ENCODE peak calls at places on chromosome 6, in seven cellular contexts. I is heart left ventricle, E is uterus, M is H1, N is adrenal gland, J is transverse colon, P is upper lobe of left lung. L is an unnamed sample.

GRCh38 chr6:7909323-7910276 is 988 bp downstream of the TXNDC5 start:
- DNase-seq in M (peak; percentile 79), I (peak; percentile 60), P (peak; percentile 95), N (peak; percentile 69), J (peak; percentile 65), E (peak; percentile 42), L (peak; percentile 91)

GRCh38 chr6:219641-220198 is 72.6 kb upstream of the DUSP22 start:
- DNase-seq in N (peak; percentile 69), J (peak; percentile 45), I (peak; percentile 62), M (no peak), E (no peak), P (peak; percentile 88), L (peak; percentile 62)

GRCh38 chr6:10556496-10557391 is 35.6 kb downstream of the GCNT2 start:
- DNase-seq in E (no peak), J (no peak), M (no peak), P (no peak), N (no peak), I (no peak), L (no peak)

GRCh38 chr6:125792680-125793079 is 1.9 kb downstream of the NCOA7 start:
- DNase-seq in J (no peak), M (no peak), P (no peak), E (no peak), I (no peak), N (no peak), L (no peak)

GRCh38 chr6:17589402-17590116 is 10.5 kb upstream of the FAM8A1 start:
- DNase-seq in M (no peak), I (no peak), P (no peak), J (peak; percentile 65), E (no peak), N (no peak), L (no peak)

GRCh38 chr6:64777941-64778785 is 928.9 kb downstream of the EYS start:
- DNase-seq in E (no peak), N (no peak), J (no peak), M (no peak), P (no peak), I (no peak), L (no peak)

GRCh38 chr6:122947355-122947754 is 48.7 kb upstream of the CLVS2 start:
- DNase-seq in E (no peak), J (no peak), I (no peak), N (no peak), M (peak; percentile 47), P (no peak), L (no peak)

GRCh38 chr6:36028088-36028886 is 679 bp downstream of the MAPK14 start:
- DNase-seq in I (peak; percentile 24), J (peak; percentile 36), N (peak; percentile 47), E (peak; percentile 36), P (peak; percentile 86), M (peak; percentile 61), L (peak; percentile 57)

GRCh38 chr6:109772961-109773431 is 81.9 kb downstream of the FIG4 start:
- DNase-seq in E (no peak), I (peak; percentile 65), P (no peak), J (no peak), M (no peak), N (peak; percentile 29), L (peak; percentile 78)

GRCh38 chr6:68575765-68576439 is 59.2 kb upstream of the ADGRB3 start:
- DNase-seq in P (peak; percentile 42), E (no peak), I (no peak), M (peak; percentile 62), J (no peak), N (no peak), L (no peak)

GRCh38 chr6:46338098-46338497 is 153.2 kb downstream of the RCAN2 start:
- DNase-seq in E (no peak), M (no peak), P (no peak), J (no peak), I (no peak), N (no peak), L (no peak)

GRCh38 chr6:82408952-82409421 is 45.4 kb downstream of the TPBG start:
- DNase-seq in J (no peak), I (no peak), N (no peak), M (no peak), P (no peak), E (no peak), L (no peak)

GRCh38 chr6:17886891-17887290 is 100.5 kb downstream of the KIF13A start:
- DNase-seq in E (no peak), M (no peak), I (no peak), J (no peak), P (no peak), N (no peak), L (no peak)

GRCh38 chr6:20932284-20932683 is 398.0 kb downstream of the CDKAL1 start:
- DNase-seq in N (no peak), E (no peak), J (no peak), M (no peak), P (no peak), I (no peak), L (no peak)

GRCh38 chr6:109867009-109867969 is 110.8 kb upstream of the GPR6 start:
- DNase-seq in M (no peak), I (peak; percentile 46), E (peak; percentile 72), J (no peak), N (peak; percentile 85), P (no peak), L (no peak)

DNA sequence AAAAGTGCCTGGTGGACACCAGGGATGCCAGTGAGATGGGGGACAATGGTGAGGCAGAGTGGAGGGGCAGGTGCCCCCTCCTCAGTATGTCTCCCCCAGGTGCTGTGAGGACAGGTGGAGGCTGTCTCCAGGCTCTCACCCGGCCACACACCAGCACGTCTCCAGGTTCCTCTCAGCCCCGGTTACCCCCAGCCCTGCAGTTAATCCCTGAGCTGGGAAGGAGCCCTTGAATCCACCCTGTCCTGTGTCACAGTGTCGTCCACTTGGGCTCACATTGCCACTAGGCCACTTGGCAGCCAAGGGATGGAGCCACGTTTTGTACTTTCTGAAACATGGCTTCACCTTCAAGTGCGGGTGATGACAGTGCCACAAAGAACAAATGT is 21.7 kb upstream of the HLA-B start:
- DNase-seq in E (no peak), M (no peak), N (no peak), J (no peak), I (no peak), P (peak; percentile 5), L (no peak)
- H3K27ac ChIP-seq in E (no peak overlapping the region), M (no peak overlapping the region), N (no peak overlapping the region), J (peak overlapping the region; percentile 42), I (no peak overlapping the region), P (no peak overlapping the region), L (no peak overlapping the region)

GRCh38 chr6:167848783-167849182 is 22.1 kb downstream of the AFDN start:
- DNase-seq in P (no peak), J (no peak), N (no peak), I (no peak), E (no peak), M (no peak), L (no peak)

GRCh38 chr6:167850792-167851191 is 24.1 kb downstream of the AFDN start:
- DNase-seq in M (no peak), N (no peak), J (no peak), I (no peak), E (no peak), P (no peak), L (no peak)

GRCh38 chr6:167851349-167851952 is 24.7 kb downstream of the AFDN start:
- DNase-seq in I (no peak), P (no peak), J (no peak), M (no peak), E (no peak), N (no peak), L (no peak)

GRCh38 chr6:167847936-167848335 is 21.2 kb downstream of the AFDN start:
- DNase-seq in N (no peak), E (no peak), M (no peak), I (no peak), J (no peak), P (no peak), L (no peak)

GRCh38 chr6:167849846-167850459 is 23.2 kb downstream of the AFDN start:
- DNase-seq in M (no peak), P (no peak), E (no peak), N (no peak), J (no peak), I (no peak), L (no peak)
- TF ChIP-seq POLR2A in M (peak; percentile 67), P (no peak), E (no peak), N (no peak), J (no peak), I (no peak), L (no peak)

GRCh38 chr6:56364482-56365313 is 117.3 kb upstream of the COL21A1 start:
- DNase-seq in M (no peak), I (no peak), P (no peak), J (no peak), N (no peak), E (no peak), L (no peak)
- H3K27ac ChIP-seq in M (no peak overlapping the region), I (no peak overlapping the region), P (no peak overlapping the region), J (no peak overlapping the region), N (no peak overlapping the region), E (peak overlapping the region; percentile 93), L (no peak overlapping the region)

GRCh38 chr6:27145731-27146455 is 101.6 kb upstream of the PRSS16 start:
- DNase-seq in M (peak; percentile 63), J (peak; percentile 80), E (peak; percentile 72), I (peak; percentile 83), N (peak; percentile 79), P (no peak), L (peak; percentile 68)
- TF ChIP-seq POLR2A in M (peak; percentile 92), J (peak; percentile 17), E (peak; percentile 46), I (no peak), N (peak; percentile 54), P (no peak), L (peak; percentile 20)